ENCODE peak calls at places on chromosomes 6 and 20, in seven cellular contexts. T, L, E, J, A, D and C are unnamed samples.

GRCh38 chr20:62002882-62003480 is 62.7 kb downstream of the TAF4 start:
- DNase-seq in T (no peak), J (no peak), D (no peak), L (no peak), E (no peak), A (no peak), C (no peak)

GRCh38 chr6:42113929-42114636 is 28.3 kb downstream of the C6orf132 start:
- DNase-seq in E (peak; percentile 20), T (no peak), A (no peak), D (no peak), J (peak; percentile 54), L (no peak), C (no peak)

GRCh38 chr6:30612213-30612612 is 4.8 kb downstream of the PPP1R10 start:
- DNase-seq in D (no peak), A (no peak), J (no peak), T (no peak), E (peak; percentile 66), L (no peak), C (no peak)

GRCh38 chr20:21166801-21167200 is 40.9 kb downstream of the KIZ start:
- DNase-seq in T (no peak), A (no peak), L (no peak), E (no peak), J (no peak), D (peak; percentile 49), C (no peak)

GRCh38 chr6:163187201-163187600 is 227.3 kb upstream of the QKI start:
- DNase-seq in A (no peak), D (no peak), T (no peak), J (no peak), E (no peak), L (no peak), C (no peak)

GRCh38 chr6:43192911-43193310 is 10.9 kb downstream of the CUL9 start:
- DNase-seq in A (no peak), T (no peak), D (no peak), L (no peak), E (no peak), J (no peak), C (no peak)

GRCh38 chr6:156719395-156719719 is 57.8 kb upstream of the ARID1B start:
- DNase-seq in A (peak; percentile 12), T (no peak), L (no peak), E (no peak), J (peak; percentile 46), D (no peak), C (no peak)

GRCh38 chr20:43495388-43495787 is 12.1 kb upstream of the L3MBTL1 start:
- DNase-seq in J (no peak), D (no peak), A (no peak), T (no peak), E (no peak), L (no peak), C (no peak)

GRCh38 chr6:87656857-87657256 is 45.2 kb downstream of the AKIRIN2 start:
- DNase-seq in T (no peak), J (peak; percentile 9), L (no peak), D (peak; percentile 51), A (no peak), E (no peak), C (no peak)

GRCh38 chr20:45892049-45892816 is 1.1 kb downstream of the CTSA start:
- DNase-seq in D (no peak), J (peak; percentile 40), T (no peak), L (no peak), A (no peak), E (peak; percentile 73), C (peak; percentile 28)

GRCh38 chr6:160379464-160379863 is 31.3 kb downstream of the SLC22A3 start:
- DNase-seq in E (peak; percentile 81), T (no peak), D (no peak), L (no peak), A (no peak), J (no peak), C (no peak)

GRCh38 chr6:7143161-7143974 is 35.6 kb downstream of the RREB1 start:
- DNase-seq in J (no peak), E (peak; percentile 68), L (no peak), T (no peak), A (no peak), D (no peak), C (no peak)

GRCh38 chr20:36308986-36309385 is 2.8 kb downstream of the DLGAP4 start:
- DNase-seq in J (no peak), D (no peak), A (no peak), L (no peak), T (no peak), E (no peak), C (no peak)

GRCh38 chr6:85449818-85450577 is at the start of gene NT5E:
- DNase-seq in J (peak; percentile 70), T (peak; percentile 89), L (peak; percentile 39), D (no peak), A (no peak), E (peak; percentile 90), C (peak; percentile 79)

GRCh38 chr6:129029778-129030177 is 146.8 kb downstream of the LAMA2 start:
- DNase-seq in E (peak; percentile 42), J (no peak), D (no peak), L (no peak), A (no peak), T (no peak), C (no peak)

GRCh38 chr6:107823047-107823557 is 1.0 kb downstream of the SCML4 start:
- DNase-seq in T (no peak), A (peak; percentile 50), E (no peak), D (peak; percentile 15), L (no peak), J (no peak), C (no peak)

GRCh38 chr20:15675151-15675550 is 898.1 kb downstream of the KIF16B start:
- DNase-seq in E (no peak), L (no peak), T (no peak), A (no peak), J (no peak), D (no peak), C (no peak)

GRCh38 chr6:19796452-19796851 is 40.7 kb upstream of the ID4 start:
- DNase-seq in L (no peak), D (no peak), A (no peak), J (no peak), E (no peak), T (no peak), C (no peak)
- H3K27ac ChIP-seq in L (no peak overlapping the region), D (no peak overlapping the region), A (no peak overlapping the region), J (no peak overlapping the region), E (no peak overlapping the region), T (no peak overlapping the region), C (no peak overlapping the region)

GRCh38 chr20:47972916-47973309 is 187.6 kb upstream of the SULF2 start:
- DNase-seq in T (no peak), D (no peak), A (no peak), E (no peak), L (no peak), J (no peak), C (no peak)

GRCh38 chr20:47969426-47969825 is 184.1 kb upstream of the SULF2 start:
- DNase-seq in E (no peak), A (no peak), T (no peak), J (no peak), D (no peak), L (no peak), C (no peak)

GRCh38 chr20:47971321-47971781 is 186.1 kb upstream of the SULF2 start:
- DNase-seq in L (no peak), T (no peak), E (no peak), J (no peak), D (no peak), A (no peak), C (no peak)

GRCh38 chr20:47970282-47970903 is 185.1 kb upstream of the SULF2 start:
- DNase-seq in A (no peak), L (no peak), T (no peak), E (peak; percentile 11), J (no peak), D (peak; percentile 20), C (no peak)

GRCh38 chr20:47968541-47969310 is 183.4 kb upstream of the SULF2 start:
- DNase-seq in L (no peak), E (no peak), D (no peak), A (no peak), T (no peak), J (no peak), C (no peak)
- H3K27ac ChIP-seq in L (no peak overlapping the region), E (no peak overlapping the region), D (no peak overlapping the region), A (no peak overlapping the region), T (no peak overlapping the region), J (no peak overlapping the region), C (no peak overlapping the region)

GRCh38 chr6:169099411-169100202 is 154.0 kb downstream of the THBS2 start:
- DNase-seq in T (peak; percentile 33), D (no peak), E (peak; percentile 57), J (no peak), A (no peak), L (no peak), C (no peak)
- H3K27ac ChIP-seq in T (no peak overlapping the region), D (no peak overlapping the region), E (no peak overlapping the region), J (no peak overlapping the region), A (no peak overlapping the region), L (no peak overlapping the region), C (no peak overlapping the region)

GRCh38 chr20:37934634-37935010 is 31.7 kb downstream of the VSTM2L start:
- DNase-seq in D (no peak), A (no peak), E (no peak), L (no peak), J (no peak), T (no peak), C (no peak)

GRCh38 chr20:37932919-37933318 is 30.0 kb downstream of the VSTM2L start:
- DNase-seq in T (no peak), J (no peak), D (no peak), L (no peak), A (no peak), E (no peak), C (no peak)

GRCh38 chr20:37935435-37935834 is 32.5 kb downstream of the VSTM2L start:
- DNase-seq in D (no peak), T (no peak), E (no peak), L (no peak), J (no peak), A (no peak), C (no peak)

GRCh38 chr20:37932074-37932473 is 29.1 kb downstream of the VSTM2L start:
- DNase-seq in D (no peak), T (no peak), L (no peak), J (no peak), E (no peak), A (no peak), C (no peak)

DNA sequence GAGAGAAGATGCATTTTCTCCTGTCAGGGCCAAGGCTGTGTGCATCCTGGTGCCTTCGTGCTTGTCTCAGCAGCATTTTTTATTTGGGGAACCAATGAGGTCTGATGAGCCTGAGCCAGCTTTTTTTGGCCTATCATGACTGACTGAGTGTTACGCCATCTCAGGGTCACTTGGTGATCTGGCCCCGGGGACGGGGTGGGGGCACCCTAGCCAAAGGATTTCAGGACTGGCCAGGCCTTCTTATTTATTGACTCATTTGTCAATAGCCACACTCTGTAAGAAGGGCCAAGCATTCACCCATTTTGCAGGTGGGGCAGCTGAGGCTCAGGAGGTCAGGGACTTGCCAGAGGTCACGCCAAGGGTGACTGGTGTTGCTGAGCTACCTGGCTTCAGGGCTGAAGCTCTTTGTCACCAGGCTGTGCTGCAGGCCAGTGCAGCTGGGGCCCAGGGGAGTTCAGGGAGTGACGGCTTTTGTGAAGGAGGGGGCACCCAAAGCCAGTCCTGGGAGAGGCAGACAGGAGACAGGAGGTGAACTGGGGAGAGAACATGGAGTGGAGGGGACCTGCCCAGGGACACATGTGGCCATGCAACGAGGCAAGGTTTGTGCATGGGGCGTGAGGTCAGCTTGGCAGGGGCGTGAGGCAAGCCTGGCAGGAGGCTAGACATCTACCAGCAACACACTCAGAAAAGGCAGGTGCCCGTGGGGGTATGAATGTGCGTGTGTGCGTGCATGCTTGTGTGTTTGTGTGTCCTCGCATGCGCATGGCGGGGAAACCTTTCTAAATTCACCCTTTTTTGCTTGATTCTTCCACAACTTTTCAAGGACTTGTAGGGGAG is 31.1 kb downstream of the VSTM2L start:
- DNase-seq in T (no peak), D (no peak), L (no peak), E (no peak), J (no peak), A (no peak), C (no peak)
- H3K27ac ChIP-seq in T (no peak overlapping the region), D (no peak overlapping the region), L (no peak overlapping the region), E (no peak overlapping the region), J (no peak overlapping the region), A (no peak overlapping the region), C (no peak overlapping the region)

GRCh38 chr6:34331361-34332050 is 61.0 kb downstream of the NUDT3 start:
- DNase-seq in J (no peak), D (no peak), T (no peak), L (no peak), A (no peak), E (no peak), C (no peak)
- H3K27ac ChIP-seq in J (no peak overlapping the region), D (no peak overlapping the region), T (no peak overlapping the region), L (no peak overlapping the region), A (no peak overlapping the region), E (no peak overlapping the region), C (no peak overlapping the region)